ENCODE peak calls at places on chromosomes 3 and 15, in eight cellular contexts. Q is progenitor cell of endocrine pancreas; T is LHCN-M2; L is CD8-positive, alpha-beta memory T cell; A is hepatic stellate cell; E is stimulated activated CD4-positive, alpha-beta T cell treated with anti-CD3 and anti-CD28 coated beads, Interleukin-15, amount 100 ng/mL, for 1 hour; S is stimulated activated CD8-positive, alpha-beta memory T cell treated with anti-CD3 and anti-CD28 coated beads, Interleukin-4, amount 100 ng/mL, for 4 hours; D is iris pigment epithelial cell. O is an unnamed sample.

GRCh38 chr3:123745184-123745855 is 138.8 kb downstream of the MYLK start:
- DNase-seq in Q (no peak), L (no peak), D (no peak), S (no peak), A (no peak), T (peak), E (no peak), O (no peak)

GRCh38 chr3:177778633-177779032 is 581.4 kb upstream of the TBL1XR1 start:
- DNase-seq in Q (no peak), A (no peak), D (no peak), E (no peak), L (no peak), S (no peak), T (no peak), O (no peak)

GRCh38 chr3:61684386-61684785 is 123.0 kb downstream of the PTPRG start:
- DNase-seq in T (no peak), S (no peak), E (no peak), D (no peak), A (no peak), L (no peak), Q (no peak), O (no peak)

GRCh38 chr15:66472176-66472999 is 25.2 kb downstream of the SNAPC5 start:
- DNase-seq in D (peak), T (peak), S (no peak), Q (no peak), L (peak), E (no peak), A (no peak), O (peak)

GRCh38 chr15:36361351-36361870 is 218.0 kb upstream of the CDIN1 start:
- DNase-seq in S (no peak), Q (no peak), D (peak), L (no peak), E (no peak), A (no peak), T (peak), O (no peak)

GRCh38 chr3:62587169-62587568 is 213.8 kb upstream of the FEZF2 start:
- DNase-seq in D (peak), A (no peak), Q (no peak), S (no peak), T (peak), L (no peak), E (no peak), O (no peak)

GRCh38 chr3:170907519-170908234 is 760 bp downstream of the EIF5A2 start:
- DNase-seq in E (no peak), T (peak), L (peak), Q (no peak), S (no peak), D (peak), A (peak), O (peak)

GRCh38 chr3:101827211-101828174 is 21.8 kb upstream of the NFKBIZ start:
- DNase-seq in E (peak), S (peak), Q (peak), A (peak), T (peak), D (peak), L (peak), O (peak)

GRCh38 chr15:74451861-74452835 is 8.8 kb downstream of the UBL7 start:
- DNase-seq in Q (no peak), T (no peak), D (no peak), S (no peak), E (no peak), A (no peak), L (no peak), O (no peak)

GRCh38 chr15:77905301-77905920 is 172.1 kb downstream of the TBC1D2B start:
- DNase-seq in S (no peak), L (no peak), T (no peak), A (no peak), Q (no peak), E (no peak), D (no peak), O (no peak)

GRCh38 chr3:128996741-128997140 is 2.9 kb upstream of the CFAP92 start:
- DNase-seq in S (no peak), D (no peak), L (no peak), A (no peak), Q (no peak), E (no peak), T (no peak), O (no peak)

GRCh38 chr15:57364282-57365007 is 11.9 kb upstream of the CGNL1 start:
- DNase-seq in Q (no peak), D (peak), E (no peak), L (no peak), S (no peak), A (no peak), T (no peak), O (no peak)

GRCh38 chr3:25664066-25664809 is 469 bp downstream of the TOP2B start:
- DNase-seq in A (peak), S (peak), T (no peak), E (peak), D (peak), Q (peak), L (peak), O (peak)

GRCh38 chr3:12014613-12015012 is 10.4 kb downstream of the SYN2 start:
- DNase-seq in D (no peak), A (no peak), E (no peak), Q (no peak), S (no peak), L (no peak), T (no peak), O (no peak)

GRCh38 chr3:53803124-53803815 is 42.9 kb downstream of the CHDH start:
- DNase-seq in E (no peak), T (no peak), S (no peak), D (no peak), L (no peak), A (no peak), Q (no peak), O (no peak)

O was measured in stimulated activated naive CD8-positive, alpha-beta T cell treated with anti-CD3 and anti-CD28 coated beads, Interleukin-15, amount 100 ng/mL, for 72 hours.